ENCODE peak calls at places on chromosomes 12 and 14, in ten cellular contexts. One of them, this sample, is unnamed.

GRCh38 chr14:55749201-55749812 is 169.3 kb downstream of the KTN1 start:
- DNase-seq in activated CD8-positive, alpha-beta memory T cell treated with anti-CD3 and anti-CD28 coated beads for 48 hours: no peak
- DNase-seq in NCI-H2029 treated with DMSO at 0.1 percent for 48 hours: no peak
- DNase-seq in Calu3: no peak
- DNase-seq in breast epithelium: peak
- DNase-seq in astrocyte of the spinal cord: no peak
- DNase-seq in midbrain: no peak
- DNase-seq in amniotic stem cell: no peak
- DNase-seq in cardiac muscle cell: no peak
- DNase-seq in KBM-7: no peak
- DNase-seq in this sample: no peak

GRCh38 chr14:102437997-102438922 is 71.3 kb downstream of the ANKRD9 start:
- DNase-seq in activated CD8-positive, alpha-beta memory T cell treated with anti-CD3 and anti-CD28 coated beads for 48 hours: peak
- DNase-seq in NCI-H2029 treated with DMSO at 0.1 percent for 48 hours: peak
- DNase-seq in Calu3: peak
- DNase-seq in breast epithelium: peak
- DNase-seq in astrocyte of the spinal cord: peak
- DNase-seq in midbrain: peak
- DNase-seq in amniotic stem cell: peak
- DNase-seq in cardiac muscle cell: peak
- DNase-seq in KBM-7: peak
- DNase-seq in this sample: peak

GRCh38 chr14:100688598-100689499 is 37.8 kb upstream of the DLK1 start:
- DNase-seq in activated CD8-positive, alpha-beta memory T cell treated with anti-CD3 and anti-CD28 coated beads for 48 hours: no peak
- DNase-seq in NCI-H2029 treated with DMSO at 0.1 percent for 48 hours: no peak
- DNase-seq in Calu3: no peak
- DNase-seq in breast epithelium: no peak
- DNase-seq in astrocyte of the spinal cord: peak
- DNase-seq in midbrain: no peak
- DNase-seq in amniotic stem cell: peak
- DNase-seq in cardiac muscle cell: no peak
- DNase-seq in KBM-7: no peak
- DNase-seq in this sample: peak

GRCh38 chr12:10101042-10101579 is 2.3 kb upstream of the CLEC1A start:
- DNase-seq in activated CD8-positive, alpha-beta memory T cell treated with anti-CD3 and anti-CD28 coated beads for 48 hours: no peak
- DNase-seq in NCI-H2029 treated with DMSO at 0.1 percent for 48 hours: no peak
- DNase-seq in Calu3: no peak
- DNase-seq in breast epithelium: peak
- DNase-seq in astrocyte of the spinal cord: peak
- DNase-seq in midbrain: no peak
- DNase-seq in amniotic stem cell: no peak
- DNase-seq in cardiac muscle cell: no peak
- DNase-seq in KBM-7: no peak
- DNase-seq in this sample: no peak

GRCh38 chr14:70002589-70003240 is 123.5 kb downstream of the SMOC1 start:
- DNase-seq in activated CD8-positive, alpha-beta memory T cell treated with anti-CD3 and anti-CD28 coated beads for 48 hours: no peak
- DNase-seq in NCI-H2029 treated with DMSO at 0.1 percent for 48 hours: no peak
- DNase-seq in Calu3: no peak
- DNase-seq in breast epithelium: no peak
- DNase-seq in astrocyte of the spinal cord: peak
- DNase-seq in midbrain: no peak
- DNase-seq in amniotic stem cell: no peak
- DNase-seq in cardiac muscle cell: no peak
- DNase-seq in KBM-7: no peak
- DNase-seq in this sample: no peak

GRCh38 chr12:124433147-124433874 is 134.1 kb downstream of the NCOR2 start:
- DNase-seq in activated CD8-positive, alpha-beta memory T cell treated with anti-CD3 and anti-CD28 coated beads for 48 hours: no peak
- DNase-seq in NCI-H2029 treated with DMSO at 0.1 percent for 48 hours: no peak
- DNase-seq in Calu3: no peak
- DNase-seq in breast epithelium: peak
- DNase-seq in astrocyte of the spinal cord: no peak
- DNase-seq in midbrain: no peak
- DNase-seq in amniotic stem cell: no peak
- DNase-seq in cardiac muscle cell: no peak
- DNase-seq in KBM-7: no peak
- DNase-seq in this sample: no peak

GRCh38 chr12:125029756-125030358 is 35.4 kb upstream of the AACS start:
- DNase-seq in activated CD8-positive, alpha-beta memory T cell treated with anti-CD3 and anti-CD28 coated beads for 48 hours: no peak
- DNase-seq in NCI-H2029 treated with DMSO at 0.1 percent for 48 hours: no peak
- DNase-seq in Calu3: no peak
- DNase-seq in breast epithelium: no peak
- DNase-seq in astrocyte of the spinal cord: peak
- DNase-seq in midbrain: no peak
- DNase-seq in amniotic stem cell: no peak
- DNase-seq in cardiac muscle cell: no peak
- DNase-seq in KBM-7: no peak
- DNase-seq in this sample: no peak

GRCh38 chr12:64733857-64734256 is 25.3 kb downstream of the GNS start:
- DNase-seq in activated CD8-positive, alpha-beta memory T cell treated with anti-CD3 and anti-CD28 coated beads for 48 hours: no peak
- DNase-seq in NCI-H2029 treated with DMSO at 0.1 percent for 48 hours: peak
- DNase-seq in Calu3: peak
- DNase-seq in breast epithelium: no peak
- DNase-seq in astrocyte of the spinal cord: no peak
- DNase-seq in midbrain: peak
- DNase-seq in amniotic stem cell: no peak
- DNase-seq in cardiac muscle cell: peak
- DNase-seq in KBM-7: no peak
- DNase-seq in this sample: no peak

GRCh38 chr14:54253195-54253947 is 143.4 kb upstream of the CDKN3 start:
- DNase-seq in activated CD8-positive, alpha-beta memory T cell treated with anti-CD3 and anti-CD28 coated beads for 48 hours: no peak
- DNase-seq in NCI-H2029 treated with DMSO at 0.1 percent for 48 hours: no peak
- DNase-seq in Calu3: peak
- DNase-seq in breast epithelium: no peak
- DNase-seq in astrocyte of the spinal cord: peak
- DNase-seq in midbrain: no peak
- DNase-seq in amniotic stem cell: peak
- DNase-seq in cardiac muscle cell: no peak
- DNase-seq in KBM-7: no peak
- DNase-seq in this sample: no peak

GRCh38 chr12:88298014-88298682 is 156.0 kb downstream of the TMTC3 start:
- DNase-seq in activated CD8-positive, alpha-beta memory T cell treated with anti-CD3 and anti-CD28 coated beads for 48 hours: no peak
- DNase-seq in NCI-H2029 treated with DMSO at 0.1 percent for 48 hours: peak
- DNase-seq in Calu3: no peak
- DNase-seq in breast epithelium: no peak
- DNase-seq in astrocyte of the spinal cord: peak
- DNase-seq in midbrain: no peak
- DNase-seq in amniotic stem cell: no peak
- DNase-seq in cardiac muscle cell: no peak
- DNase-seq in KBM-7: no peak
- DNase-seq in this sample: no peak

GRCh38 chr14:35643513-35643912 is 109.5 kb downstream of the INSM2 start:
- DNase-seq in activated CD8-positive, alpha-beta memory T cell treated with anti-CD3 and anti-CD28 coated beads for 48 hours: no peak
- DNase-seq in NCI-H2029 treated with DMSO at 0.1 percent for 48 hours: no peak
- DNase-seq in Calu3: no peak
- DNase-seq in breast epithelium: no peak
- DNase-seq in astrocyte of the spinal cord: no peak
- DNase-seq in midbrain: no peak
- DNase-seq in amniotic stem cell: no peak
- DNase-seq in cardiac muscle cell: no peak
- DNase-seq in KBM-7: no peak
- DNase-seq in this sample: no peak

GRCh38 chr12:68675098-68675842 is 11.5 kb upstream of the NUP107 start:
- DNase-seq in activated CD8-positive, alpha-beta memory T cell treated with anti-CD3 and anti-CD28 coated beads for 48 hours: no peak
- DNase-seq in NCI-H2029 treated with DMSO at 0.1 percent for 48 hours: no peak
- DNase-seq in Calu3: no peak
- DNase-seq in breast epithelium: no peak
- DNase-seq in astrocyte of the spinal cord: no peak
- DNase-seq in midbrain: no peak
- DNase-seq in amniotic stem cell: no peak
- DNase-seq in cardiac muscle cell: no peak
- DNase-seq in KBM-7: no peak
- DNase-seq in this sample: no peak

GRCh38 chr14:74548881-74549280 is 55.3 kb downstream of the ISCA2 start:
- DNase-seq in activated CD8-positive, alpha-beta memory T cell treated with anti-CD3 and anti-CD28 coated beads for 48 hours: no peak
- DNase-seq in NCI-H2029 treated with DMSO at 0.1 percent for 48 hours: no peak
- DNase-seq in Calu3: no peak
- DNase-seq in breast epithelium: no peak
- DNase-seq in astrocyte of the spinal cord: no peak
- DNase-seq in midbrain: no peak
- DNase-seq in amniotic stem cell: no peak
- DNase-seq in cardiac muscle cell: no peak
- DNase-seq in KBM-7: no peak
- DNase-seq in this sample: no peak

GRCh38 chr14:71119075-71119474 is 211.8 kb downstream of the PCNX1 start:
- DNase-seq in activated CD8-positive, alpha-beta memory T cell treated with anti-CD3 and anti-CD28 coated beads for 48 hours: no peak
- DNase-seq in NCI-H2029 treated with DMSO at 0.1 percent for 48 hours: no peak
- DNase-seq in Calu3: no peak
- DNase-seq in breast epithelium: no peak
- DNase-seq in astrocyte of the spinal cord: no peak
- DNase-seq in midbrain: no peak
- DNase-seq in amniotic stem cell: no peak
- DNase-seq in cardiac muscle cell: no peak
- DNase-seq in KBM-7: no peak
- DNase-seq in this sample: no peak

GRCh38 chr12:96121271-96121711 is 72.9 kb upstream of the ELK3 start:
- DNase-seq in activated CD8-positive, alpha-beta memory T cell treated with anti-CD3 and anti-CD28 coated beads for 48 hours: no peak
- DNase-seq in NCI-H2029 treated with DMSO at 0.1 percent for 48 hours: no peak
- DNase-seq in Calu3: no peak
- DNase-seq in breast epithelium: no peak
- DNase-seq in astrocyte of the spinal cord: no peak
- DNase-seq in midbrain: no peak
- DNase-seq in amniotic stem cell: no peak
- DNase-seq in cardiac muscle cell: no peak
- DNase-seq in KBM-7: no peak
- DNase-seq in this sample: peak

GRCh38 chr14:27236601-27237000 is 638.8 kb upstream of the NOVA1 start:
- DNase-seq in activated CD8-positive, alpha-beta memory T cell treated with anti-CD3 and anti-CD28 coated beads for 48 hours: no peak
- DNase-seq in NCI-H2029 treated with DMSO at 0.1 percent for 48 hours: no peak
- DNase-seq in Calu3: no peak
- DNase-seq in breast epithelium: no peak
- DNase-seq in astrocyte of the spinal cord: no peak
- DNase-seq in midbrain: no peak
- DNase-seq in amniotic stem cell: no peak
- DNase-seq in cardiac muscle cell: no peak
- DNase-seq in KBM-7: no peak
- DNase-seq in this sample: no peak

GRCh38 chr12:111025792-111026430 is 105.5 kb upstream of the MYL2 start:
- DNase-seq in activated CD8-positive, alpha-beta memory T cell treated with anti-CD3 and anti-CD28 coated beads for 48 hours: no peak
- DNase-seq in NCI-H2029 treated with DMSO at 0.1 percent for 48 hours: no peak
- DNase-seq in Calu3: no peak
- DNase-seq in breast epithelium: no peak
- DNase-seq in astrocyte of the spinal cord: no peak
- DNase-seq in midbrain: no peak
- DNase-seq in amniotic stem cell: no peak
- DNase-seq in cardiac muscle cell: no peak
- DNase-seq in KBM-7: no peak
- DNase-seq in this sample: no peak

GRCh38 chr12:110699591-110700445 is 10.9 kb upstream of the HVCN1 start:
- DNase-seq in activated CD8-positive, alpha-beta memory T cell treated with anti-CD3 and anti-CD28 coated beads for 48 hours: no peak
- DNase-seq in NCI-H2029 treated with DMSO at 0.1 percent for 48 hours: no peak
- DNase-seq in Calu3: no peak
- DNase-seq in breast epithelium: no peak
- DNase-seq in astrocyte of the spinal cord: no peak
- DNase-seq in midbrain: no peak
- DNase-seq in amniotic stem cell: no peak
- DNase-seq in cardiac muscle cell: peak
- DNase-seq in KBM-7: no peak
- DNase-seq in this sample: no peak

GRCh38 chr14:103057372-103058208 is at the start of gene CDC42BPB:
- DNase-seq in activated CD8-positive, alpha-beta memory T cell treated with anti-CD3 and anti-CD28 coated beads for 48 hours: no peak
- DNase-seq in NCI-H2029 treated with DMSO at 0.1 percent for 48 hours: peak
- DNase-seq in Calu3: peak
- DNase-seq in breast epithelium: peak
- DNase-seq in astrocyte of the spinal cord: peak
- DNase-seq in midbrain: peak
- DNase-seq in amniotic stem cell: peak
- DNase-seq in cardiac muscle cell: peak
- DNase-seq in KBM-7: peak
- DNase-seq in this sample: no peak

GRCh38 chr14:104080557-104081492 is 4.7 kb upstream of the ASPG start:
- DNase-seq in activated CD8-positive, alpha-beta memory T cell treated with anti-CD3 and anti-CD28 coated beads for 48 hours: no peak
- DNase-seq in NCI-H2029 treated with DMSO at 0.1 percent for 48 hours: no peak
- DNase-seq in Calu3: no peak
- DNase-seq in breast epithelium: no peak
- DNase-seq in astrocyte of the spinal cord: no peak
- DNase-seq in midbrain: no peak
- DNase-seq in amniotic stem cell: no peak
- DNase-seq in cardiac muscle cell: no peak
- DNase-seq in KBM-7: no peak
- DNase-seq in this sample: no peak

GRCh38 chr12:53751336-53752191 is at the start of gene CISTR:
- DNase-seq in activated CD8-positive, alpha-beta memory T cell treated with anti-CD3 and anti-CD28 coated beads for 48 hours: no peak
- DNase-seq in NCI-H2029 treated with DMSO at 0.1 percent for 48 hours: no peak
- DNase-seq in Calu3: no peak
- DNase-seq in breast epithelium: no peak
- DNase-seq in astrocyte of the spinal cord: no peak
- DNase-seq in midbrain: no peak
- DNase-seq in amniotic stem cell: no peak
- DNase-seq in cardiac muscle cell: peak
- DNase-seq in KBM-7: peak
- DNase-seq in this sample: no peak

GRCh38 chr12:42372154-42372791 is 46.3 kb downstream of the PPHLN1 start:
- DNase-seq in activated CD8-positive, alpha-beta memory T cell treated with anti-CD3 and anti-CD28 coated beads for 48 hours: no peak
- DNase-seq in NCI-H2029 treated with DMSO at 0.1 percent for 48 hours: peak
- DNase-seq in Calu3: peak
- DNase-seq in breast epithelium: no peak
- DNase-seq in astrocyte of the spinal cord: peak
- DNase-seq in midbrain: peak
- DNase-seq in amniotic stem cell: peak
- DNase-seq in cardiac muscle cell: peak
- DNase-seq in KBM-7: peak
- DNase-seq in this sample: peak

GRCh38 chr12:64731683-64732082 is 27.5 kb downstream of the GNS start:
- DNase-seq in activated CD8-positive, alpha-beta memory T cell treated with anti-CD3 and anti-CD28 coated beads for 48 hours: no peak
- DNase-seq in NCI-H2029 treated with DMSO at 0.1 percent for 48 hours: no peak
- DNase-seq in Calu3: no peak
- DNase-seq in breast epithelium: no peak
- DNase-seq in astrocyte of the spinal cord: no peak
- DNase-seq in midbrain: no peak
- DNase-seq in amniotic stem cell: no peak
- DNase-seq in cardiac muscle cell: no peak
- DNase-seq in KBM-7: no peak
- DNase-seq in this sample: no peak

GRCh38 chr14:50060871-50061663 is 55.3 kb downstream of the VCPKMT start:
- DNase-seq in activated CD8-positive, alpha-beta memory T cell treated with anti-CD3 and anti-CD28 coated beads for 48 hours: no peak
- DNase-seq in NCI-H2029 treated with DMSO at 0.1 percent for 48 hours: no peak
- DNase-seq in Calu3: peak
- DNase-seq in breast epithelium: peak
- DNase-seq in astrocyte of the spinal cord: peak
- DNase-seq in midbrain: no peak
- DNase-seq in amniotic stem cell: peak
- DNase-seq in cardiac muscle cell: no peak
- DNase-seq in KBM-7: peak
- DNase-seq in this sample: peak

GRCh38 chr12:104694711-104695110 is 238.0 kb downstream of the CHST11 start:
- DNase-seq in activated CD8-positive, alpha-beta memory T cell treated with anti-CD3 and anti-CD28 coated beads for 48 hours: no peak
- DNase-seq in NCI-H2029 treated with DMSO at 0.1 percent for 48 hours: no peak
- DNase-seq in Calu3: no peak
- DNase-seq in breast epithelium: no peak
- DNase-seq in astrocyte of the spinal cord: no peak
- DNase-seq in midbrain: no peak
- DNase-seq in amniotic stem cell: no peak
- DNase-seq in cardiac muscle cell: peak
- DNase-seq in KBM-7: no peak
- DNase-seq in this sample: no peak

GRCh38 chr14:75476274-75476995 is 45.8 kb upstream of the BATF start:
- DNase-seq in activated CD8-positive, alpha-beta memory T cell treated with anti-CD3 and anti-CD28 coated beads for 48 hours: no peak
- DNase-seq in NCI-H2029 treated with DMSO at 0.1 percent for 48 hours: peak
- DNase-seq in Calu3: no peak
- DNase-seq in breast epithelium: no peak
- DNase-seq in astrocyte of the spinal cord: no peak
- DNase-seq in midbrain: peak
- DNase-seq in amniotic stem cell: no peak
- DNase-seq in cardiac muscle cell: peak
- DNase-seq in KBM-7: no peak
- DNase-seq in this sample: no peak

GRCh38 chr12:122124370-122124769 is 45.8 kb downstream of the MLXIP start:
- DNase-seq in activated CD8-positive, alpha-beta memory T cell treated with anti-CD3 and anti-CD28 coated beads for 48 hours: no peak
- DNase-seq in NCI-H2029 treated with DMSO at 0.1 percent for 48 hours: no peak
- DNase-seq in Calu3: no peak
- DNase-seq in breast epithelium: no peak
- DNase-seq in astrocyte of the spinal cord: no peak
- DNase-seq in midbrain: no peak
- DNase-seq in amniotic stem cell: no peak
- DNase-seq in cardiac muscle cell: no peak
- DNase-seq in KBM-7: no peak
- DNase-seq in this sample: no peak